ENCODE peak calls at places on chromosomes 1 and 21, in five cellular contexts. F is neural progenitor cell, Z is spleen, H is mammary epithelial cell, T is heart right ventricle. N is an unnamed sample.
A peak's percentile ranks its signal among the peaks of the same experiment; 100 is the strongest.

GRCh38 chr1:232227171-232227740 is 402.7 kb downstream of the SIPA1L2 start:
- DNase-seq in F (peak; percentile 74), Z (no peak), H (no peak), T (peak; percentile 10), N (no peak)

GRCh38 chr1:236489710-236490377 is 33.9 kb upstream of the LGALS8 start:
- DNase-seq in F (peak; percentile 71), Z (no peak), H (peak; percentile 41), T (peak; percentile 23), N (no peak)

GRCh38 chr21:29163381-29164115 is 33.1 kb downstream of the MAP3K7CL start:
- DNase-seq in F (no peak), Z (no peak), H (no peak), T (peak; percentile 38), N (no peak)

GRCh38 chr1:12593621-12594066 is 24.4 kb downstream of the DHRS3 start:
- DNase-seq in F (no peak), Z (no peak), H (peak; percentile 70), T (no peak), N (no peak)

GRCh38 chr1:53330819-53331218 is 2.9 kb upstream of the LRP8 start:
- DNase-seq in F (no peak), Z (peak; percentile 76), H (no peak), T (no peak), N (peak; percentile 69)

GRCh38 chr21:28547795-28548194 is 444.9 kb downstream of the LTN1 start:
- DNase-seq in F (no peak), Z (no peak), H (no peak), T (no peak), N (no peak)

GRCh38 chr1:67838180-67838912 is 5.1 kb upstream of the GNG12 start:
- DNase-seq in F (no peak), Z (no peak), H (peak; percentile 52), T (no peak), N (no peak)

GRCh38 chr1:205102404-205102803 is 18.1 kb upstream of the TMEM81 start:
- DNase-seq in F (no peak), Z (no peak), H (no peak), T (no peak), N (no peak)

GRCh38 chr1:47679301-47679751 is 241.5 kb downstream of the FOXD2 start:
- DNase-seq in F (no peak), Z (no peak), H (no peak), T (no peak), N (no peak)

GRCh38 chr1:175075572-175076568 is 8.2 kb downstream of the TNN start:
- DNase-seq in F (no peak), Z (no peak), H (peak; percentile 29), T (no peak), N (no peak)

GRCh38 chr1:25899792-25900191 is 6.4 kb downstream of the STMN1 start:
- DNase-seq in F (no peak), Z (no peak), H (no peak), T (no peak), N (no peak)

GRCh38 chr1:41174170-41174569 is 67.9 kb downstream of the SCMH1 start:
- DNase-seq in F (no peak), Z (no peak), H (peak; percentile 91), T (no peak), N (no peak)

GRCh38 chr1:171418546-171418945 is 66.8 kb upstream of the PRRC2C start:
- DNase-seq in F (no peak), Z (no peak), H (no peak), T (no peak), N (no peak)

GRCh38 chr1:115456441-115456961 is 118.5 kb upstream of the NGF start:
- DNase-seq in F (no peak), Z (no peak), H (no peak), T (no peak), N (no peak)

GRCh38 chr1:181021811-181022434 is 747 bp downstream of the STX6 start:
- DNase-seq in F (peak; percentile 85), Z (peak; percentile 88), H (peak; percentile 92), T (peak; percentile 72), N (no peak)

GRCh38 chr1:40153073-40153770 is 8.0 kb upstream of the RLF start:
- DNase-seq in F (peak; percentile 58), Z (no peak), H (peak; percentile 40), T (peak; percentile 22), N (no peak)

GRCh38 chr1:203057831-203058673 is 27.8 kb downstream of the MYOG start:
- DNase-seq in F (no peak), Z (peak; percentile 56), H (no peak), T (no peak), N (no peak)

GRCh38 chr1:233730809-233731208 is 116.9 kb downstream of the KCNK1 start:
- DNase-seq in F (peak; percentile 32), Z (no peak), H (no peak), T (no peak), N (no peak)

GRCh38 chr1:1080122-1080753 is 6.1 kb upstream of the RNF223 start:
- DNase-seq in F (peak; percentile 81), Z (peak; percentile 84), H (no peak), T (peak; percentile 50), N (peak; percentile 91)

GRCh38 chr1:47407481-47407880 is 8.6 kb upstream of the FOXE3 start:
- DNase-seq in F (no peak), Z (no peak), H (peak; percentile 32), T (no peak), N (no peak)

GRCh38 chr1:159067699-159068621 is 8.6 kb downstream of the AIM2 start:
- DNase-seq in F (no peak), Z (peak; percentile 72), H (no peak), T (no peak), N (no peak)

GRCh38 chr1:151841141-151841540 is 1.5 kb upstream of the C2CD4D start:
- DNase-seq in F (no peak), Z (no peak), H (peak; percentile 89), T (no peak), N (no peak)

GRCh38 chr1:23400324-23401110 is 24.0 kb downstream of the TCEA3 start:
- DNase-seq in F (no peak), Z (no peak), H (no peak), T (no peak), N (no peak)

GRCh38 chr1:194535369-194535768 is 1349.0 kb upstream of the B3GALT2 start:
- DNase-seq in F (no peak), Z (no peak), H (peak; percentile 44), T (no peak), N (no peak)

DNA sequence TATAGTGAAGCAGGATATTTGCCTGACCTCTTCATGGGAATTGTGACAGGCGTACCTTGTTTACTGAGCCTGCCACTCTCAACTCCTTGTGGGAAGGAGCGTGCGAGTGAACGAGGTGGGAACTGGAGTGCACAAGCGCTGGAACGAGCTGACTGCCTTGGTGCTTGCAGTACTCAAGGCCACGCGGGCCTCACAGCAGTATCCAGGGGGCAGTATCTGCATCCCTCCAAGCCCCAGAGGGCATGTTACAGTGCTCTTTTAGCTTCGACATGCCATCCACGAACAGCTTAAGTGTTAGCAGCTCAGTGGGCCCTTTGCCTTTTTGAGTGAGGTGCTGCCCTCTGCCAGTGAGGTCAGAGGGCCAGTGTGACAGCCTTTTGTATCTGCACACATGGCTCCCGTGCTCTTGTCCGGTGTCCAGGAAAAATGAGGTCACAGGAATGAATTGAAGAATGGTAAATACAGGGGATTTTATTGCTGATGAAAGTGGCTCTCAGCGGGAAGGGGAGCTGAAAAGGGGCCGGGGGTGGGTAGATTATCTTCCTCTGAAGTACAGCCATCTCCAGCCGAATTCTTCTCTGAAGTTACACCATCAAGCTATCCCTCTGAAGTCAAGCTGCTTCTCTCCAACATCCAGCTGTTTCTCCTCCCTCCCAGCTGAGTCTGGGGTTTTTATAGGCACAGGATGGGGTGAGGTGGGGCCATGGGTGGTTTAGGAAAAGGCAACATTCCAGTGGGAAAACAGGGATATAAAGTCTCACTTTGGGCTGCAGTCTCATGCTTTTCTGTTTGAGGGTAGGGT is 69.3 kb downstream of the EPB41 start:
- DNase-seq in F (peak; percentile 59), Z (no peak), H (no peak), T (peak; percentile 46), N (no peak)
- TF ChIP-seq CTCF in F (peak; percentile 40), Z (no peak), H (no peak), T (peak; percentile 37), N (peak; percentile 40)

DNA sequence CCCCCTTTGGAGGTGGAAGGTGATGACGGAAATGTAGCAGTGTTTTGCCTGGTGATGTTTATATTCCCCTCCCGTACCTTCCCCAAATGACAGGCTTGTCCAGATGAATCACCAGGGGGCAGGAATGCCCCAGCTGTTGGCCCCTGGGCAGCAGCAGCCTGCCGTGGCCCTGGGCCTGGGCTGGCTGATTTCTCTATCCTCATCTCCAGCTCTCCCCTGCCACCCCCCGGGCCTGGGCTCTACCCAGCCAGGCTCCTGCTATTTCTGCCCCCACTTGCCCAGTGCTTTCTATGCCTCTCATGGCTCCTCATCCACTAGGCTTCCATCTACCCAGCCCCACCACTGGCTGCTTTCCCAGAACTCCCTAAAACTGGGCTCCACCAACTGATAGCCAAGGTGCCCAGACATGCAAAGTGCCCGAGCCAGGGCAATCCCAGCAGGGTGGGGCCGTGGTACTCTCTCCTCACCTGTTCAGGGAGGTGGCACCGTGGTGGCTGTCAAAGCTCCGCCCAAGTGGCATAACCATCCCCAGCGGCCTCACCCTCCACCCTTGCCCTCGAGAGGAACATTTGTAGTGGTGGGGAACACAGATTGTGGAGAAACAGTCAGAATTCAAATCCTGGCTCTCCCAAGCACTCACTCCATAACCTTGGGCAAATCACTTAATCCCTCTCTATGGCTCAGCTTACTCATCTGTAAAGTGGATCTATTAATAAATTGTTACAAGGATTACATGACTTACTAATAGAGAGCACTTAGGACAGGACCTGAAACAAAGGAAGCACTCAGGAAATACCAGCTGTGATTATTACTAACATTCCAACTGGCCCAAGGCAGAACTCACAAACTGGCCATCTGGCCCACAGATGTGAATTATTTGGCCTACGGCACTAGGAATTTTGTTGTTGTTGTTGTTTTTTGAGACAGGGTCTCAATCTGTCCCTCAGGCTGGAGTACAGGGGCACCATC is 12.8 kb upstream of the ECE1 start:
- DNase-seq in F (no peak), Z (no peak), H (peak; percentile 76), T (no peak), N (no peak)
- TF ChIP-seq CTCF in F (no peak), Z (no peak), H (no peak), T (peak; percentile 38), N (peak; percentile 61)

GRCh38 chr1:157418659-157419058 is 133.7 kb downstream of the FCRL5 start:
- DNase-seq in F (no peak), Z (no peak), H (peak; percentile 11), T (no peak), N (no peak)

GRCh38 chr1:157418231-157418630 is 134.1 kb downstream of the FCRL5 start:
- DNase-seq in F (no peak), Z (no peak), H (no peak), T (no peak), N (no peak)

GRCh38 chr1:157415661-157416060 is 136.7 kb downstream of the FCRL5 start:
- DNase-seq in F (no peak), Z (no peak), H (peak; percentile 25), T (no peak), N (no peak)

DNA sequence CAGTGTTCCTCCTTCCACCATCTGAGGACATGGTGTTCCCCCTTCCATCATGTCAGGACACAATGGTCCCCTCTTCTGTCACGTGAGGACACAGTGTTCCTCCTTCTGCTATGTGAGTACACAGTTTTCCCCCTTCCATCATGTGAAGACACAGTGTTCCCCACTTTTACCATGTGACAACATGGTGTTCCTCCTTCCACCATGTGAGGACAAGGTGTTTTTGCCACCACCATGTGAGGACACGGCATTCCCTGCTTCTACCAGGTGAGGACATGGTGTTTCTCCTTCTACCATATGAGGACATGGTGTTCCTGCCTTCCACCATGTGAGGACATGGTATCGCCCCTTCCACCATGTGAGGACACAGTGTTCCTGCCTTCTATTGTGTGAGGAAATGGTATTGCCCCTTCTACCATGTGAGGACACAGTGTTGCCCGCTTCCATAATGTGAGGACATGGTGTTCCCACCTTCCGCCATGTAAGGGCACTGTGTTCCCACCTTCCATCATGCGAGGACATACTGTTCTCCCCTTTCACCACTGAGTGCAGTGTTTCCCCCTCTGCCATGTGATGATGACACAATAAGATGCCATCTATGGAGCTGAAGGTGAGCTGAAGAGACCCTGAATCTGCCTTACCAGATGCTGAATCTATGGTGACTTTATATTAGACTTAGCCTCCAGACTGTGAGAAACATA is 132.3 kb downstream of the FCRL5 start:
- DNase-seq in F (no peak), Z (no peak), H (no peak), T (no peak), N (no peak)
- TF ChIP-seq CTCF in F (no peak), Z (no peak), H (no peak), T (no peak), N (no peak)

GRCh38 chr1:24484208-24484607 is 18.4 kb upstream of the RCAN3 start:
- DNase-seq in F (no peak), Z (no peak), H (no peak), T (no peak), N (no peak)
- TF ChIP-seq CTCF in F (no peak), Z (no peak), H (no peak), T (no peak), N (no peak)